ENCODE peak calls at places on chromosomes 12 and 14, in four cellular contexts. One of them, this sample, is unnamed. For H3K4me1, the result is how much of the 10 kb centered on the place peaks cover.

GRCh38 chr12:102917026-102917787 is at the start of gene PAH:
- DNase-seq in lower lobe of right lung: peak
- DNase-seq in tibial nerve: no peak
- DNase-seq in left lung: peak
- DNase-seq in this sample: peak

GRCh38 chr14:39232554-39233415 is 930 bp upstream of the MIA2 start:
- DNase-seq in lower lobe of right lung: no peak
- DNase-seq in tibial nerve: no peak
- DNase-seq in left lung: no peak
- DNase-seq in this sample: no peak

GRCh38 chr12:127562781-127563180 is 704.2 kb upstream of the TMEM132C start:
- DNase-seq in lower lobe of right lung: no peak
- DNase-seq in tibial nerve: no peak
- DNase-seq in left lung: no peak
- DNase-seq in this sample: no peak

GRCh38 chr12:13390381-13390856 is 193.9 kb downstream of the EMP1 start:
- DNase-seq in lower lobe of right lung: peak
- DNase-seq in tibial nerve: peak
- DNase-seq in left lung: peak
- DNase-seq in this sample: peak

GRCh38 chr14:88166616-88167015 is 156.5 kb downstream of the KCNK10 start:
- DNase-seq in lower lobe of right lung: no peak
- DNase-seq in tibial nerve: no peak
- DNase-seq in left lung: no peak
- DNase-seq in this sample: no peak

GRCh38 chr12:131312793-131313545 is 359.3 kb downstream of the ADGRD1 start:
- DNase-seq in lower lobe of right lung: no peak
- DNase-seq in tibial nerve: no peak
- DNase-seq in left lung: no peak
- DNase-seq in this sample: no peak

GRCh38 chr12:27673285-27673684 is 23.0 kb upstream of the REP15 start:
- DNase-seq in lower lobe of right lung: no peak
- DNase-seq in tibial nerve: no peak
- DNase-seq in left lung: no peak
- DNase-seq in this sample: no peak

GRCh38 chr14:99995700-99996356 is 69.4 kb upstream of the EVL start:
- DNase-seq in lower lobe of right lung: peak
- DNase-seq in tibial nerve: peak
- DNase-seq in left lung: no peak
- DNase-seq in this sample: peak

GRCh38 chr14:50023671-50024490 is 92.5 kb downstream of the VCPKMT start:
- DNase-seq in lower lobe of right lung: no peak
- DNase-seq in tibial nerve: no peak
- DNase-seq in left lung: no peak
- DNase-seq in this sample: no peak

GRCh38 chr12:6507102-6507998 is 13.4 kb downstream of the NCAPD2 start:
- DNase-seq in lower lobe of right lung: no peak
- DNase-seq in tibial nerve: no peak
- DNase-seq in left lung: no peak
- DNase-seq in this sample: no peak

GRCh38 chr12:105554856-105555255 is 224.4 kb downstream of the C12orf75 start:
- DNase-seq in lower lobe of right lung: no peak
- DNase-seq in tibial nerve: no peak
- DNase-seq in left lung: no peak
- DNase-seq in this sample: no peak

GRCh38 chr14:75579882-75580281 is 1.5 kb downstream of the FLVCR2 start:
- DNase-seq in lower lobe of right lung: no peak
- DNase-seq in tibial nerve: no peak
- DNase-seq in left lung: no peak
- DNase-seq in this sample: no peak

GRCh38 chr14:36519431-36520321 is at the start of gene NKX2-1:
- DNase-seq in lower lobe of right lung: peak
- DNase-seq in tibial nerve: no peak
- DNase-seq in left lung: peak
- DNase-seq in this sample: no peak

GRCh38 chr12:122967151-122967550 is 888 bp upstream of the ABCB9 start:
- DNase-seq in lower lobe of right lung: no peak
- DNase-seq in tibial nerve: no peak
- DNase-seq in left lung: no peak
- DNase-seq in this sample: peak

GRCh38 chr12:122937622-122938091 is 28.6 kb downstream of the ABCB9 start:
- DNase-seq in lower lobe of right lung: no peak
- DNase-seq in tibial nerve: no peak
- DNase-seq in left lung: no peak
- DNase-seq in this sample: no peak

GRCh38 chr12:91918431-91918830 is 227.2 kb downstream of the BTG1 start:
- DNase-seq in lower lobe of right lung: no peak
- DNase-seq in tibial nerve: no peak
- DNase-seq in left lung: no peak
- DNase-seq in this sample: no peak

GRCh38 chr12:109542014-109542413 is 31.3 kb downstream of the MMAB start:
- DNase-seq in lower lobe of right lung: no peak
- DNase-seq in tibial nerve: no peak
- DNase-seq in left lung: no peak
- DNase-seq in this sample: no peak

GRCh38 chr14:98325761-98326160 is 946.2 kb downstream of the BCL11B start:
- DNase-seq in lower lobe of right lung: no peak
- DNase-seq in tibial nerve: no peak
- DNase-seq in left lung: no peak
- DNase-seq in this sample: no peak

GRCh38 chr12:26976687-26977086 is 37.5 kb downstream of the TM7SF3 start:
- DNase-seq in lower lobe of right lung: no peak
- DNase-seq in tibial nerve: no peak
- DNase-seq in left lung: no peak
- DNase-seq in this sample: no peak

GRCh38 chr12:6444031-6444430 is 724 bp upstream of the CD27 start:
- DNase-seq in lower lobe of right lung: no peak
- DNase-seq in tibial nerve: no peak
- DNase-seq in left lung: no peak
- DNase-seq in this sample: no peak

GRCh38 chr12:15520083-15520482 is 197.8 kb downstream of the PTPRO start:
- DNase-seq in lower lobe of right lung: no peak
- DNase-seq in tibial nerve: no peak
- DNase-seq in left lung: no peak
- DNase-seq in this sample: no peak

GRCh38 chr12:132285311-132285741 is 44.1 kb downstream of the GALNT9 start:
- DNase-seq in lower lobe of right lung: peak
- DNase-seq in tibial nerve: no peak
- DNase-seq in left lung: peak
- DNase-seq in this sample: no peak

GRCh38 chr14:23450376-23450775 is 14.9 kb upstream of the MYH7 start:
- DNase-seq in lower lobe of right lung: no peak
- DNase-seq in tibial nerve: no peak
- DNase-seq in left lung: no peak
- DNase-seq in this sample: no peak

GRCh38 chr14:95490727-95491451 is 25.6 kb downstream of the SYNE3 start:
- DNase-seq in lower lobe of right lung: no peak
- DNase-seq in tibial nerve: peak
- DNase-seq in left lung: peak
- DNase-seq in this sample: peak

GRCh38 chr12:102061096-102061555 is 665 bp downstream of the WASHC3 start:
- DNase-seq in lower lobe of right lung: no peak
- DNase-seq in tibial nerve: no peak
- DNase-seq in left lung: no peak
- DNase-seq in this sample: no peak

GRCh38 chr14:90697577-90698206 is 118.5 kb downstream of the TTC7B start:
- DNase-seq in lower lobe of right lung: peak
- DNase-seq in tibial nerve: peak
- DNase-seq in left lung: peak
- DNase-seq in this sample: peak

GRCh38 chr14:103294091-103294490 is 39.9 kb upstream of the EIF5 start:
- DNase-seq in lower lobe of right lung: no peak
- DNase-seq in tibial nerve: no peak
- DNase-seq in left lung: no peak
- DNase-seq in this sample: peak

GRCh38 chr14:103293465-103293864 is 40.6 kb upstream of the EIF5 start:
- DNase-seq in lower lobe of right lung: no peak
- DNase-seq in tibial nerve: no peak
- DNase-seq in left lung: no peak
- DNase-seq in this sample: no peak

GRCh38 chr14:103296987-103297386 is 37.0 kb upstream of the EIF5 start:
- DNase-seq in lower lobe of right lung: no peak
- DNase-seq in tibial nerve: no peak
- DNase-seq in left lung: no peak
- DNase-seq in this sample: no peak

GRCh38 chr14:103298620-103299019 is 35.4 kb upstream of the EIF5 start:
- DNase-seq in lower lobe of right lung: no peak
- DNase-seq in tibial nerve: no peak
- DNase-seq in left lung: no peak
- DNase-seq in this sample: no peak

DNA sequence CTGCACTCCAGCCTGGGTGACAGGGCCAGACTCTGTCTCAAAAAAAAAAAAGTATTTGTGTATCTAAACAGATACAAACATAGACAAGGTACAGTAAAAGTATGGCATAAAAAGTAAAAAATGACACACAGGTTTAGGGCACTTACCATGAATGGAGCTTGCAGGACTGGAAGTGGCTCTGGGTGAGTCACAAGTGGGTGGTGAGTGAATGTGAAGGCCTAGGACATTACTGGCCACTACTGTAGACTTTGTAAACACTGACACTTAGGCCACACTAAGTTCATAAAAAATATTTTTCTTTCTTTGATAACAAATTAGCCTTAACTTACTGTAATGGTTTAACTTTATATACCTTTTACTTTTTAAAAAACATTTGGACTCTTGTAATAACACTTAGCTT is 38.0 kb upstream of the EIF5 start:
- DNase-seq in lower lobe of right lung: no peak
- DNase-seq in tibial nerve: no peak
- DNase-seq in left lung: no peak
- DNase-seq in this sample: peak
- TF ChIP-seq CTCF in lower lobe of right lung: no peak
- TF ChIP-seq CTCF in tibial nerve: no peak
- TF ChIP-seq CTCF in left lung: no peak
- TF ChIP-seq CTCF in this sample: no peak

GRCh38 chr12:50574621-50575348 is 70.0 kb downstream of the DIP2B start:
- DNase-seq in lower lobe of right lung: no peak
- DNase-seq in tibial nerve: no peak
- DNase-seq in left lung: no peak
- DNase-seq in this sample: no peak

GRCh38 chr12:50572275-50572674 is 67.5 kb downstream of the DIP2B start:
- DNase-seq in lower lobe of right lung: no peak
- DNase-seq in tibial nerve: no peak
- DNase-seq in left lung: no peak
- DNase-seq in this sample: no peak

GRCh38 chr12:50573271-50573670 is 68.5 kb downstream of the DIP2B start:
- DNase-seq in lower lobe of right lung: no peak
- DNase-seq in tibial nerve: no peak
- DNase-seq in left lung: no peak
- DNase-seq in this sample: no peak

GRCh38 chr12:50569876-50570275 is 65.1 kb downstream of the DIP2B start:
- DNase-seq in lower lobe of right lung: no peak
- DNase-seq in tibial nerve: no peak
- DNase-seq in left lung: no peak
- DNase-seq in this sample: no peak

GRCh38 chr12:50572760-50573159 is 68.0 kb downstream of the DIP2B start:
- DNase-seq in lower lobe of right lung: no peak
- DNase-seq in tibial nerve: no peak
- DNase-seq in left lung: no peak
- DNase-seq in this sample: no peak
- H3K4me1 ChIP-seq in lower lobe of right lung: half or more
- H3K4me1 ChIP-seq in tibial nerve: under half
- H3K4me1 ChIP-seq in left lung: half or more
- H3K4me1 ChIP-seq in this sample: under half

DNA sequence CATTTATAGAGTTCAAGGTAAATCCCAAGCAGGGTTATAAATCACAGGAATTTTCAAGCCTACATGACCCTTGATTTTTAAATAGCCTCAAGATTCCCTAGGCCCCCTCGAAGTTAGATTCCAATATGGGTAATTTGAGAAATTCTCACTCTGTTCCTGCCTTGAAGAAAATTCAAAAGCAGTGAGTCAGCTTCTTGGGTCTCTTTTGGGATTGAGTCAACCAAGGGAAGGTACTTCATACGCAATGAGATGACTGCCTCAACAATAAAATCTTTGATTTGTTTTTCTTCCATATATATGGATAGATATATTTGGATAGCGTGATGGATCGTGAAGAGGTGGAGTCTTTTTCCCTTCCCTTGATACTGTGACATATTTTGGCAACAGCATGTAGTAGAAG is 180.4 kb upstream of the ATP2B1 start:
- DNase-seq in lower lobe of right lung: no peak
- DNase-seq in tibial nerve: no peak
- DNase-seq in left lung: no peak
- DNase-seq in this sample: no peak
- TF ChIP-seq CTCF in lower lobe of right lung: no peak
- TF ChIP-seq CTCF in tibial nerve: no peak
- TF ChIP-seq CTCF in left lung: no peak
- TF ChIP-seq CTCF in this sample: no peak

DNA sequence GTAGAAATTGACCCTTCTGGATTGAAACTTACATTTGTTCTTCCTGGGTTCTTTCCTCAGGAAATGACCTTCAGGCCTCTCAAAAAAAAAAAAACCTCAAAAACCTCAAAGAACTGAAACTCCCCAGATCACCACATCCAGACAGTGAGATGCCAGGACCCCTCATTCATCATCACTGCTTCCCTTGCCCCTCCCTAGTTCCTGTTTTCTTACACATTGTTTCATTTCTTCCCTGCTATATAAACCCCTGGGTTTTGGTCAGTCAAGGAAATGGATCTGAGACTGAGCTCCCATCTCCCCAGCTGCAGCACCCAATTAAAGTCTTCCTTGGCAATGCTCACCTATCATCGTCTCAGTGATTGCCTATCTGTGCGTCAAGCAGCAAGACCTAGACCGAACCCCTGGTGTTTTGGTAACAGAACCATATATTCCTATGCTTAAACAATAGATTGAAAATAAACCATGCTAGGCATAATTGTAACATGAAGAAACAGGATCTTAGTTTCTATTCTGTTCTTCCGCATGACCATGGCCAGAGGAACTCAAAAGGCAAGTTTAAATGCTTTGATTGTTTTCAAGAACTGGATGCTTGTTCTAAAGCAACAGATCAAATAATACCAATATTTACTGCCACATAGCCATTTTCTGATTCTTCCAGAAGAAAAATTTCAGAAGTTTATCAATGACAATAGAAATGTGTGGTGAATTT is 108.0 kb upstream of the MAX start:
- DNase-seq in lower lobe of right lung: no peak
- DNase-seq in tibial nerve: no peak
- DNase-seq in left lung: no peak
- DNase-seq in this sample: no peak
- H3K4me1 ChIP-seq in lower lobe of right lung: under half
- H3K4me1 ChIP-seq in tibial nerve: under half
- H3K4me1 ChIP-seq in left lung: half or more
- H3K4me1 ChIP-seq in this sample: under half

GRCh38 chr12:117119592-117120198 is 20.5 kb upstream of the TESC start:
- DNase-seq in lower lobe of right lung: no peak
- DNase-seq in tibial nerve: no peak
- DNase-seq in left lung: no peak
- DNase-seq in this sample: peak
- TF ChIP-seq CTCF in lower lobe of right lung: peak
- TF ChIP-seq CTCF in tibial nerve: peak
- TF ChIP-seq CTCF in left lung: peak
- TF ChIP-seq CTCF in this sample: peak

This sample was measured in colonic mucosa.